ENCODE peak calls at places on chromosome 6, in six cellular contexts. One of them, this sample, is unnamed.

GRCh38 chr6:148915889-148916288 is 169.1 kb downstream of the UST start:
- DNase-seq in choroid plexus epithelial cell: no peak
- DNase-seq in fibroblast of mammary gland: no peak
- DNase-seq in endothelial cell of umbilical vein: no peak
- DNase-seq in GM06990: no peak
- DNase-seq in AG09319: no peak
- DNase-seq in this sample: no peak

GRCh38 chr6:152309648-152310047 is 327.5 kb downstream of the SYNE1 start:
- DNase-seq in choroid plexus epithelial cell: no peak
- DNase-seq in fibroblast of mammary gland: no peak
- DNase-seq in AG09319: no peak
- DNase-seq in GM06990: no peak
- DNase-seq in endothelial cell of umbilical vein: no peak
- DNase-seq in this sample: no peak

GRCh38 chr6:149482542-149483261 is 2.1 kb downstream of the ZC3H12D start:
- DNase-seq in endothelial cell of umbilical vein: no peak
- DNase-seq in fibroblast of mammary gland: no peak
- DNase-seq in GM06990: peak
- DNase-seq in AG09319: no peak
- DNase-seq in choroid plexus epithelial cell: no peak
- DNase-seq in this sample: no peak

GRCh38 chr6:125301435-125302391 is at the start of gene HDDC2:
- DNase-seq in GM06990: peak
- DNase-seq in choroid plexus epithelial cell: peak
- DNase-seq in AG09319: no peak
- DNase-seq in fibroblast of mammary gland: peak
- DNase-seq in endothelial cell of umbilical vein: peak
- DNase-seq in this sample: peak

GRCh38 chr6:24016857-24017256 is 109.2 kb upstream of the NRSN1 start:
- DNase-seq in endothelial cell of umbilical vein: no peak
- DNase-seq in fibroblast of mammary gland: no peak
- DNase-seq in choroid plexus epithelial cell: no peak
- DNase-seq in GM06990: no peak
- DNase-seq in AG09319: no peak
- DNase-seq in this sample: no peak

GRCh38 chr6:53294095-53294494 is 54.7 kb downstream of the ELOVL5 start:
- DNase-seq in AG09319: no peak
- DNase-seq in GM06990: no peak
- DNase-seq in fibroblast of mammary gland: no peak
- DNase-seq in choroid plexus epithelial cell: peak
- DNase-seq in endothelial cell of umbilical vein: peak
- DNase-seq in this sample: peak

GRCh38 chr6:135261872-135262725 is 81.0 kb downstream of the MYB start:
- DNase-seq in GM06990: no peak
- DNase-seq in choroid plexus epithelial cell: no peak
- DNase-seq in fibroblast of mammary gland: no peak
- DNase-seq in endothelial cell of umbilical vein: no peak
- DNase-seq in AG09319: no peak
- DNase-seq in this sample: no peak

GRCh38 chr6:155630085-155630484 is 174.4 kb upstream of the NOX3 start:
- DNase-seq in endothelial cell of umbilical vein: no peak
- DNase-seq in AG09319: no peak
- DNase-seq in GM06990: no peak
- DNase-seq in choroid plexus epithelial cell: no peak
- DNase-seq in fibroblast of mammary gland: no peak
- DNase-seq in this sample: no peak

GRCh38 chr6:73460044-73460443 is 1.5 kb upstream of the MTO1 start:
- DNase-seq in AG09319: no peak
- DNase-seq in choroid plexus epithelial cell: no peak
- DNase-seq in endothelial cell of umbilical vein: no peak
- DNase-seq in GM06990: no peak
- DNase-seq in fibroblast of mammary gland: no peak
- DNase-seq in this sample: no peak

GRCh38 chr6:4466769-4467480 is 309.3 kb upstream of the CDYL start:
- DNase-seq in AG09319: no peak
- DNase-seq in GM06990: no peak
- DNase-seq in fibroblast of mammary gland: peak
- DNase-seq in choroid plexus epithelial cell: peak
- DNase-seq in endothelial cell of umbilical vein: peak
- DNase-seq in this sample: no peak
- TF ChIP-seq CTCF in AG09319: no peak
- TF ChIP-seq CTCF in GM06990: no peak
- TF ChIP-seq CTCF in fibroblast of mammary gland: peak
- TF ChIP-seq CTCF in choroid plexus epithelial cell: peak
- TF ChIP-seq CTCF in endothelial cell of umbilical vein: no peak
- TF ChIP-seq CTCF in this sample: no peak

GRCh38 chr6:4059115-4059777 is 19.7 kb downstream of the FAM217A start:
- DNase-seq in fibroblast of mammary gland: peak
- DNase-seq in AG09319: peak
- DNase-seq in endothelial cell of umbilical vein: peak
- DNase-seq in GM06990: no peak
- DNase-seq in choroid plexus epithelial cell: peak
- DNase-seq in this sample: no peak

GRCh38 chr6:4057036-4057435 is 21.9 kb downstream of the FAM217A start:
- DNase-seq in endothelial cell of umbilical vein: no peak
- DNase-seq in GM06990: no peak
- DNase-seq in AG09319: no peak
- DNase-seq in fibroblast of mammary gland: no peak
- DNase-seq in choroid plexus epithelial cell: no peak
- DNase-seq in this sample: no peak

DNA sequence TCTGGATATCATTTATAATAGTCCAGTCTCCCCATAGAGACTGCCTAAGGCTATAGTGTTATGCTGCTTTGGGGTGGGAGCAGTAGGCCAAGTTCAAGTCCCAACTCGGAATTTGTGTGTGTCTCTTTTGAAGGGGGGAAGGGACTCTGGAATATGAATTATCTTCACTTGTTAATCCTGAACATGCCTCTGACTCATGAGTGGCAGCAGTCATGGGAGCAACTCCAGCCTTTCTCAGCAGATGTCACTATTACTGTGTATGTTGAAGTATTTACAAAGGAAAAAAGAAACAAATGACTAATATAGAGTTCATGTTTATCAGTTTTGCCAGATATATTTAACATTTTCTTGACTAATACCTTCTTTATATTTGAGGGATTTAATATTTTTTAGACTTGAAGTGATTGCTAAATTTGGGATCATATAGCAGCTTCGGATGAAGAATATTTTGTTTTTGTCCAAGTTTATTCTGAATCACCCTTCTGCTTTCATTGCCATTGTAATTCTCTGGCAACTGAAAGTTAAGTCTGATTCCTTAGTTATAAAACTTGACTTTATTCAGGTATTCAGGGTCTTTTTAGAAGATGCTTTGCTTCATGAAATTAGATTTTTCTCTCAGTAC is 23.4 kb downstream of the FAM217A start:
- DNase-seq in GM06990: no peak
- DNase-seq in AG09319: peak
- DNase-seq in fibroblast of mammary gland: peak
- DNase-seq in choroid plexus epithelial cell: peak
- DNase-seq in endothelial cell of umbilical vein: peak
- DNase-seq in this sample: no peak
- TF ChIP-seq CTCF in GM06990: no peak
- TF ChIP-seq CTCF in AG09319: peak
- TF ChIP-seq CTCF in fibroblast of mammary gland: peak
- TF ChIP-seq CTCF in choroid plexus epithelial cell: peak
- TF ChIP-seq CTCF in endothelial cell of umbilical vein: peak
- TF ChIP-seq CTCF in this sample: peak

GRCh38 chr6:79441222-79441621 is 96.0 kb downstream of the LCA5 start:
- DNase-seq in AG09319: no peak
- DNase-seq in GM06990: no peak
- DNase-seq in choroid plexus epithelial cell: no peak
- DNase-seq in fibroblast of mammary gland: no peak
- DNase-seq in endothelial cell of umbilical vein: peak
- DNase-seq in this sample: no peak

GRCh38 chr6:79440590-79440989 is 96.6 kb downstream of the LCA5 start:
- DNase-seq in endothelial cell of umbilical vein: no peak
- DNase-seq in fibroblast of mammary gland: no peak
- DNase-seq in GM06990: peak
- DNase-seq in AG09319: no peak
- DNase-seq in choroid plexus epithelial cell: no peak
- DNase-seq in this sample: no peak

GRCh38 chr6:79450984-79451383 is 86.2 kb downstream of the LCA5 start:
- DNase-seq in fibroblast of mammary gland: no peak
- DNase-seq in endothelial cell of umbilical vein: no peak
- DNase-seq in GM06990: no peak
- DNase-seq in AG09319: no peak
- DNase-seq in choroid plexus epithelial cell: no peak
- DNase-seq in this sample: no peak

DNA sequence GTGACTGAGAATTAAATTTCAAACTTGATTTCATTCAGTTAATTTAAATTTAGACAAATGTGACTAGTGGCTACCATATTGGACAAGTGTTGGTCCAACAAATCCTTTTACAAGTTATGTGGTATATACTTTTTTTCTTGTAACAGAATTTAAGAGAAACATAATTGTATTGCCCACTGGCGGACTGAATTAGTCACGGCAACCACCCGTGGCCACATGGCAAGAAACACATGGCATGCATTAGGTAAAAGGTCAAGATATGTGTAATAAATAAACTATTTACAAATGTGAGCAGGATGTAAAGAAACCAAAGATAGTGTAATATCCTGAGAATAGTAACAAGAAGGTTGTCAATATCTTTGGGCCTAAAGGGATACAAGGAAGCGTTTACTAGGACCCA is 91.2 kb downstream of the LCA5 start:
- DNase-seq in endothelial cell of umbilical vein: no peak
- DNase-seq in GM06990: no peak
- DNase-seq in AG09319: no peak
- DNase-seq in choroid plexus epithelial cell: peak
- DNase-seq in fibroblast of mammary gland: peak
- DNase-seq in this sample: no peak
- TF ChIP-seq CTCF in endothelial cell of umbilical vein: no peak
- TF ChIP-seq CTCF in GM06990: no peak
- TF ChIP-seq CTCF in AG09319: no peak
- TF ChIP-seq CTCF in choroid plexus epithelial cell: peak
- TF ChIP-seq CTCF in fibroblast of mammary gland: no peak
- TF ChIP-seq CTCF in this sample: no peak

DNA sequence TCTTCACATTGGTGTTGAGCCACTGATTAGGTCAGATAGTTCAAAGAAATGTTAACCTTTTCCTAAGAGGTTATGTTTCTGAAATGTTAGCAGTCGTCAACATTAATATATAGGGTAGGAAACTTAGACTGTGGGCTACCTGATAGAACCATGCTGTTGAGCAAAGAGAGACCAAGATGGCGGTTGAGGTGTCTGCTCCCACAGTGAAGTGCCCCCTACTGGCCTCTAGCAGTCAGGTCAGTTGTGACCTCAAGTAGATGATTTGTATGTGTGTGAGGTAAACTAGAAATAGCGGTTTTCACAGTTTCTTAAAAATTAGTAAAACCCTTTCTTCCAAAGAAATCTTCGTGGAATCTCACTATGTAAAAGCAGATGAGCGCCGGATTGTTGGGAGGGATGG is 40.3 kb downstream of the MTHFD1L start:
- DNase-seq in fibroblast of mammary gland: no peak
- DNase-seq in GM06990: no peak
- DNase-seq in endothelial cell of umbilical vein: no peak
- DNase-seq in choroid plexus epithelial cell: no peak
- DNase-seq in AG09319: no peak
- DNase-seq in this sample: no peak
- TF ChIP-seq CTCF in fibroblast of mammary gland: peak
- TF ChIP-seq CTCF in GM06990: peak
- TF ChIP-seq CTCF in endothelial cell of umbilical vein: peak
- TF ChIP-seq CTCF in choroid plexus epithelial cell: peak
- TF ChIP-seq CTCF in AG09319: peak
- TF ChIP-seq CTCF in this sample: peak

DNA sequence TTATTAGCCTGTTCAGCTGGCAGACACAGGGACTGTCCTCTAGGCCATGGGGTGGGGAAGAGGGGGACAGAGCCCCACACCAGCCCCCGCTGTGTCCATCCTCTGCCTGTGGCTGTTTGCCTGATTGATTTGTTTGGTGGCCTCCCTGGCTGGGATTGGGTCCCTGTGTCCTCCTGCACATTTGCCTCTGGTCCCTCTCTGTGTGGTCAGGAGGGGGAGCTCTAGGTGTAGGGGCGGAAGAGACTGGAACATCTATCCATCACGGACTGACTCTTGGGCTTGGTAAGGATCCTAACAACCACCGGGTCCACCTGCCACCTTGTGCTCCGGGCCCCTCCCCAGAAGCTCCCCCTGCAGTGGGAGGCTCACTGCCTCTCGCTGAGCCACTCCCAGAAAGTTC is 38.4 kb upstream of the CCDC167 start:
- DNase-seq in choroid plexus epithelial cell: no peak
- DNase-seq in GM06990: no peak
- DNase-seq in endothelial cell of umbilical vein: peak
- DNase-seq in AG09319: no peak
- DNase-seq in fibroblast of mammary gland: no peak
- DNase-seq in this sample: no peak
- TF ChIP-seq CTCF in choroid plexus epithelial cell: peak
- TF ChIP-seq CTCF in GM06990: peak
- TF ChIP-seq CTCF in endothelial cell of umbilical vein: peak
- TF ChIP-seq CTCF in AG09319: peak
- TF ChIP-seq CTCF in fibroblast of mammary gland: peak
- TF ChIP-seq CTCF in this sample: peak

DNA sequence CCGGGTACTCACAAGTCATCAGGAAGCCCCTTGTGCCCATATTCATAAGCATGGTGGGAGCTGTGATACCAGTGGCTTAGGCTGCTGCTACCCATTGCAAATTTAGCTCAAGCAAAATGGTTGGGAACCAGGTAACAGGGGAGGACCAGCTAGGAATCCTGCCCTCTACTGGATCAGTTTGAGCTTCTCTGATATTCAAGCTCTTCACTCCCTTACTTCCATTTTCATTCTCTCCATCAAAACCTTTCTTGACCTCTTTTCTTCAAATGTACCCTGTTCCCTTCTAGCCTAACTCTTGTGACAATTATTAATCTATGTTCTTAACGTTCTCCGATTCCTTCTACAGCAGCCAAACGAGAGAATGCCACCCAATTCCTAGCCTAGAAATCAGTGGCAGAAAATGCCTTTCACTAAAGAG is 9.7 kb downstream of the NOL7 start:
- DNase-seq in GM06990: peak
- DNase-seq in endothelial cell of umbilical vein: peak
- DNase-seq in choroid plexus epithelial cell: peak
- DNase-seq in fibroblast of mammary gland: peak
- DNase-seq in AG09319: no peak
- DNase-seq in this sample: no peak
- TF ChIP-seq CTCF in GM06990: peak
- TF ChIP-seq CTCF in endothelial cell of umbilical vein: peak
- TF ChIP-seq CTCF in choroid plexus epithelial cell: peak
- TF ChIP-seq CTCF in fibroblast of mammary gland: peak
- TF ChIP-seq CTCF in AG09319: peak
- TF ChIP-seq CTCF in this sample: peak

DNA sequence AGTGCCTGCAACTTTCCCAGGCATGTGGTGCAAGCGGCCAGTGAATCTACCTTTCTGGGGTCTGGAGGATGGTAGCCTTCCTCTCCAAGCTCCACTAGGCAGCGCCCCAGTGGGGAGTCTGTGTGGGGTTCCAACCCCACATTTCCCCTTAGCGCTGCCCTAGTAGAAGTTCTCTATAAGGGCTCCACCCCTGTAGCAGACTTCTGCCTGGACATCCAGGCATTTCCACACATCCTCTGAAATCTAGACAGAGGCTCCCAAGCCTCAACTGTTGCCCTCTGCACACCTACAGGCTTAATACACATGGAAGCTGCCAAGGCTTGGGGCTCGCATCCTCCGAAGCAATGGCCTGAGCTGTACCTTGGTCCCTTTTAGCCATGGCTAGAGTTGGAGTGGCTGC is 321.6 kb downstream of the TFAP2A start:
- DNase-seq in endothelial cell of umbilical vein: no peak
- DNase-seq in GM06990: no peak
- DNase-seq in choroid plexus epithelial cell: no peak
- DNase-seq in AG09319: no peak
- DNase-seq in fibroblast of mammary gland: no peak
- DNase-seq in this sample: no peak
- TF ChIP-seq CTCF in endothelial cell of umbilical vein: no peak
- TF ChIP-seq CTCF in GM06990: no peak
- TF ChIP-seq CTCF in choroid plexus epithelial cell: no peak
- TF ChIP-seq CTCF in AG09319: no peak
- TF ChIP-seq CTCF in fibroblast of mammary gland: no peak
- TF ChIP-seq CTCF in this sample: no peak

This sample was measured in progenitor cell of endocrine pancreas.